ENCODE peak calls at places on chromosomes 11 and 22, in five cellular contexts. F is osteoblast, K is DND-41, O is pancreas, B is OCI-LY7. M is an unnamed sample.

GRCh38 chr22:49566693-49567092 is 261.0 kb downstream of the BRD1 start:
- DNase-seq in F (peak; percentile 72), K (no peak), O (no peak), B (no peak), M (peak; percentile 22)

GRCh38 chr22:17281026-17281809 is 62.0 kb upstream of the ADA2 start:
- DNase-seq in F (no peak), K (peak; percentile 22), O (peak; percentile 2), B (no peak), M (peak; percentile 30)

GRCh38 chr11:38448284-38448683 is 1850.2 kb upstream of the RAG2 start:
- DNase-seq in F (no peak), K (no peak), O (peak; percentile 39), B (no peak), M (no peak)

GRCh38 chr11:34454308-34455032 is 15.7 kb downstream of the CAT start:
- DNase-seq in F (no peak), K (no peak), O (no peak), B (no peak), M (no peak)

GRCh38 chr11:76269661-76270322 is 63.5 kb upstream of the WNT11 start:
- DNase-seq in F (peak; percentile 11), K (no peak), O (no peak), B (no peak), M (no peak)

GRCh38 chr11:10502065-10502680 is 38.8 kb downstream of the RNF141 start:
- DNase-seq in F (no peak), K (no peak), O (no peak), B (no peak), M (no peak)

GRCh38 chr22:31942091-31942490 is 2.2 kb upstream of the YWHAH start:
- DNase-seq in F (no peak), K (no peak), O (no peak), B (no peak), M (no peak)

GRCh38 chr22:43000441-43001175 is 14.3 kb downstream of the PACSIN2 start:
- DNase-seq in F (no peak), K (no peak), O (no peak), B (no peak), M (no peak)

GRCh38 chr11:17403977-17404759 is 15.7 kb upstream of the KCNJ11 start:
- DNase-seq in F (no peak), K (no peak), O (no peak), B (peak; percentile 27), M (no peak)

GRCh38 chr11:12418019-12418611 is 40.7 kb downstream of the PARVA start:
- DNase-seq in F (peak; percentile 80), K (no peak), O (no peak), B (no peak), M (peak; percentile 92)

GRCh38 chr11:72321381-72321996 is 77.5 kb upstream of the PHOX2A start:
- DNase-seq in F (peak; percentile 80), K (no peak), O (no peak), B (no peak), M (no peak)

GRCh38 chr22:27105142-27106025 is 448.0 kb downstream of the MIAT start:
- DNase-seq in F (peak; percentile 92), K (no peak), O (no peak), B (no peak), M (no peak)

GRCh38 chr11:123166095-123166559 is 28.9 kb downstream of the CLMP start:
- DNase-seq in F (no peak), K (peak; percentile 18), O (no peak), B (peak; percentile 4), M (peak; percentile 94)

GRCh38 chr11:17978553-17979287 is 34.1 kb downstream of the SERGEF start:
- DNase-seq in F (peak; percentile 71), K (peak; percentile 51), O (peak; percentile 52), B (peak; percentile 26), M (peak; percentile 89)

GRCh38 chr11:88231894-88232482 is 56.7 kb upstream of the RAB38 start:
- DNase-seq in F (peak; percentile 60), K (peak; percentile 17), O (no peak), B (peak; percentile 28), M (peak; percentile 65)

GRCh38 chr11:12017243-12017678 is 8.8 kb upstream of the DKK3 start:
- DNase-seq in F (peak; percentile 91), K (no peak), O (no peak), B (no peak), M (no peak)

GRCh38 chr22:22944268-22944985 is 56.8 kb downstream of the IGLL5 start:
- DNase-seq in F (peak; percentile 42), K (peak; percentile 5), O (no peak), B (no peak), M (peak; percentile 38)

GRCh38 chr11:11865449-11865848 is 23.7 kb downstream of the USP47 start:
- DNase-seq in F (no peak), K (no peak), O (no peak), B (no peak), M (no peak)

GRCh38 chr11:128704517-128704916 is 10.6 kb downstream of the FLI1 start:
- DNase-seq in F (no peak), K (peak; percentile 27), O (no peak), B (no peak), M (no peak)

GRCh38 chr22:35842954-35843353 is 125.3 kb downstream of the APOL5 start:
- DNase-seq in F (peak; percentile 51), K (no peak), O (no peak), B (peak; percentile 67), M (peak; percentile 71)

GRCh38 chr11:73972620-73973449 is 9.8 kb downstream of the UCP2 start:
- DNase-seq in F (no peak), K (no peak), O (no peak), B (peak; percentile 30), M (peak; percentile 29)

GRCh38 chr22:50674606-50675552 is 2.3 kb downstream of the SHANK3 start:
- DNase-seq in F (peak; percentile 85), K (no peak), O (peak; percentile 44), B (no peak), M (peak; percentile 96)

GRCh38 chr11:133508448-133508847 is 23.9 kb downstream of the OPCML start:
- DNase-seq in F (no peak), K (no peak), O (no peak), B (no peak), M (no peak)

GRCh38 chr11:43518407-43519165 is 159.9 kb downstream of the TTC17 start:
- DNase-seq in F (peak; percentile 91), K (no peak), O (no peak), B (no peak), M (peak; percentile 3)

GRCh38 chr11:95282337-95282751 is 51.3 kb upstream of the SESN3 start:
- DNase-seq in F (no peak), K (no peak), O (no peak), B (no peak), M (peak; percentile 54)

GRCh38 chr11:69533296-69534165 is 52.1 kb downstream of the LINC01488 start:
- DNase-seq in F (peak; percentile 76), K (no peak), O (no peak), B (no peak), M (peak; percentile 38)

GRCh38 chr11:58576792-58577440 is 1.3 kb upstream of the LPXN start:
- DNase-seq in F (no peak), K (no peak), O (peak; percentile 20), B (peak; percentile 27), M (no peak)

GRCh38 chr11:62602141-62603071 is 741 bp upstream of the MTA2 start:
- DNase-seq in F (peak; percentile 96), K (no peak), O (peak; percentile 82), B (no peak), M (peak; percentile 88)

GRCh38 chr11:100761806-100762205 is 74.7 kb downstream of the ARHGAP42 start:
- DNase-seq in F (no peak), K (no peak), O (no peak), B (no peak), M (no peak)

GRCh38 chr11:20913113-20913512 is 243.7 kb downstream of the NELL1 start:
- DNase-seq in F (no peak), K (no peak), O (no peak), B (no peak), M (no peak)

GRCh38 chr22:50015451-50016307 is 3.1 kb upstream of the IL17REL start:
- DNase-seq in F (peak; percentile 69), K (no peak), O (no peak), B (no peak), M (peak; percentile 46)

GRCh38 chr11:34264266-34265110 is 93.3 kb downstream of the ABTB2 start:
- DNase-seq in F (peak; percentile 23), K (no peak), O (no peak), B (no peak), M (no peak)

GRCh38 chr11:403761-404431 is 9.9 kb downstream of the PKP3 start:
- DNase-seq in F (no peak), K (no peak), O (no peak), B (no peak), M (no peak)

GRCh38 chr11:124762624-124763155 is 600 bp upstream of the ESAM start:
- DNase-seq in F (peak; percentile 81), K (no peak), O (no peak), B (no peak), M (no peak)

GRCh38 chr22:35064664-35065063 is 1.3 kb upstream of the ISX start:
- DNase-seq in F (no peak), K (no peak), O (no peak), B (no peak), M (no peak)

GRCh38 chr22:38869663-38870062 is 2.4 kb downstream of the CBX6 start:
- DNase-seq in F (no peak), K (no peak), O (no peak), B (no peak), M (peak; percentile 26)
- H3K4me1 ChIP-seq in F (peaks cover 10% of the 10 kb centered on the region), K (peaks cover 40% of the 10 kb centered on the region), O (peaks cover 6% of the 10 kb centered on the region), B (peaks cover 41% of the 10 kb centered on the region), M (peaks cover 6% of the 10 kb centered on the region)

GRCh38 chr11:65417702-65418430 is 4.7 kb upstream of the NEAT1 start:
- DNase-seq in F (no peak), K (peak; percentile 52), O (peak; percentile 48), B (peak; percentile 56), M (no peak)

GRCh38 chr11:65415499-65416340 is 6.9 kb upstream of the NEAT1 start:
- DNase-seq in F (peak; percentile 77), K (no peak), O (no peak), B (no peak), M (peak; percentile 54)

GRCh38 chr11:65414776-65415498 is 7.7 kb upstream of the NEAT1 start:
- DNase-seq in F (peak; percentile 76), K (no peak), O (no peak), B (no peak), M (no peak)

GRCh38 chr11:65417221-65417701 is 5.3 kb upstream of the NEAT1 start:
- DNase-seq in F (no peak), K (peak; percentile 64), O (peak; percentile 57), B (peak; percentile 63), M (peak; percentile 81)

GRCh38 chr11:65416341-65417185 is 6.0 kb upstream of the NEAT1 start:
- DNase-seq in F (peak; percentile 100), K (peak; percentile 90), O (peak; percentile 91), B (peak; percentile 88), M (peak; percentile 98)
- TF ChIP-seq CTCF in F (peak; percentile 86), K (peak; percentile 99), O (peak; percentile 97), B (peak; percentile 97), M (peak; percentile 96)

GRCh38 chr22:48077699-48078098 is 1315.2 kb downstream of the TBC1D22A start:
- DNase-seq in F (no peak), K (no peak), O (no peak), B (no peak), M (no peak)
- H3K4me1 ChIP-seq in F (no peaks in the 10 kb centered on the region), K (peaks cover 51% of the 10 kb centered on the region), O (no peaks in the 10 kb centered on the region), B (peaks cover 61% of the 10 kb centered on the region), M (peaks cover 7% of the 10 kb centered on the region)

GRCh38 chr11:121318848-121319834 is 26.6 kb downstream of the SC5D start:
- DNase-seq in F (no peak), K (peak; percentile 61), O (peak; percentile 31), B (peak; percentile 82), M (peak; percentile 67)

GRCh38 chr11:121326230-121326629 is 33.7 kb downstream of the SC5D start:
- DNase-seq in F (no peak), K (no peak), O (no peak), B (no peak), M (no peak)

GRCh38 chr11:121323208-121323607 is 30.6 kb downstream of the SC5D start:
- DNase-seq in F (no peak), K (no peak), O (no peak), B (no peak), M (no peak)

GRCh38 chr11:121321614-121322243 is 29.2 kb downstream of the SC5D start:
- DNase-seq in F (no peak), K (peak; percentile 25), O (no peak), B (peak; percentile 83), M (peak; percentile 76)
- TF ChIP-seq CTCF in F (peak; percentile 33), K (peak; percentile 66), O (peak; percentile 7), B (peak; percentile 95), M (peak; percentile 70)